ENCODE peak calls at places on chromosomes 7 and 10, in five cellular contexts. L, G, R, X and E are unnamed samples.

GRCh38 chr7:51034531-51035264 is 252.0 kb upstream of the GRB10 start:
- DNase-seq in R (no peak), L (no peak), X (no peak), G (no peak), E (no peak)

GRCh38 chr7:2516194-2516555 is 3.4 kb upstream of the LFNG start:
- DNase-seq in X (no peak), L (no peak), R (no peak), G (no peak), E (no peak)

GRCh38 chr10:61975107-61975932 is 73.8 kb downstream of the ARID5B start:
- DNase-seq in G (no peak), X (no peak), R (no peak), L (no peak), E (no peak)

GRCh38 chr10:47364366-47364765 is 16.2 kb downstream of the RBP3 start:
- DNase-seq in L (no peak), X (no peak), G (no peak), R (no peak), E (no peak)

GRCh38 chr7:96023376-96023775 is 251.0 kb downstream of the DYNC1I1 start:
- DNase-seq in G (no peak), X (no peak), R (no peak), L (no peak), E (no peak)

GRCh38 chr7:107920048-107920772 is 29.2 kb downstream of the DLD start:
- DNase-seq in G (no peak), R (no peak), L (no peak), X (no peak), E (no peak)

GRCh38 chr7:74376256-74377036 is 77.3 kb upstream of the GTF2IRD1 start:
- DNase-seq in G (no peak), L (no peak), R (no peak), X (no peak), E (no peak)

GRCh38 chr10:44512345-44513095 is 127.6 kb upstream of the CXCL12 start:
- DNase-seq in X (no peak), L (no peak), G (no peak), R (no peak), E (no peak)

GRCh38 chr10:118763202-118763988 is 8.6 kb upstream of the CACUL1 start:
- DNase-seq in G (no peak), R (no peak), X (no peak), L (no peak), E (no peak)

GRCh38 chr10:43348511-43349312 is 22.7 kb upstream of the FXYD4 start:
- DNase-seq in X (peak; percentile 84), R (peak; percentile 87), G (peak; percentile 83), L (peak; percentile 72), E (peak; percentile 77)

GRCh38 chr7:73879977-73880681 is 19.2 kb downstream of the TMEM270 start:
- DNase-seq in L (no peak), X (no peak), G (no peak), R (no peak), E (no peak)

GRCh38 chr7:96407427-96407826 is 85.5 kb upstream of the SLC25A13 start:
- DNase-seq in G (no peak), R (no peak), X (no peak), L (no peak), E (no peak)

GRCh38 chr10:12826800-12827372 is 174.6 kb downstream of the CCDC3 start:
- DNase-seq in L (no peak), G (no peak), X (no peak), R (no peak), E (no peak)

GRCh38 chr7:28748934-28749584 is 209.1 kb downstream of the TRIL start:
- DNase-seq in R (no peak), X (no peak), G (peak; percentile 12), L (no peak), E (no peak)

GRCh38 chr7:143988986-143989745 is 11.0 kb upstream of the OR6B1 start:
- DNase-seq in X (no peak), R (no peak), G (no peak), L (no peak), E (no peak)

GRCh38 chr7:24255139-24255538 is 28.9 kb upstream of the NPY start:
- DNase-seq in X (peak; percentile 12), R (no peak), L (no peak), G (no peak), E (no peak)

GRCh38 chr10:7601023-7601656 is 65.6 kb downstream of the ITIH5 start:
- DNase-seq in G (no peak), L (no peak), R (no peak), X (no peak), E (no peak)

GRCh38 chr10:84292502-84292901 is 35.9 kb upstream of the CCSER2 start:
- DNase-seq in R (no peak), G (no peak), X (no peak), L (no peak), E (no peak)

GRCh38 chr10:74384615-74385213 is 233.7 kb downstream of the ADK start:
- DNase-seq in L (no peak), X (no peak), R (no peak), G (no peak), E (no peak)